ENCODE peak calls at places on chromosome 20, in nine cellular contexts. Y is left lung; U is CD4-positive, CD25-positive, alpha-beta regulatory T cell; C is A549; Z is tibial artery; T is PC-3; G is ovary; S is naive thymus-derived CD4-positive, alpha-beta T cell; E is fibroblast of lung. M is an unnamed sample.

GRCh38 chr20:16518068-16518783 is 55.0 kb downstream of the KIF16B start:
- DNase-seq in Y (no peak), U (peak; percentile 8), C (peak; percentile 69), Z (no peak), T (peak; percentile 78), G (no peak), S (peak; percentile 20), E (peak; percentile 66), M (no peak)

GRCh38 chr20:62427172-62428007 is at the start of gene RBBP8NL:
- DNase-seq in Y (peak; percentile 88), U (no peak), C (no peak), Z (no peak), T (peak; percentile 98), G (no peak), S (no peak), E (no peak), M (no peak)

GRCh38 chr20:51417745-51418529 is 124.6 kb downstream of the NFATC2 start:
- DNase-seq in Y (no peak), U (no peak), C (no peak), Z (no peak), T (no peak), G (no peak), S (no peak), E (no peak), M (no peak)

GRCh38 chr20:62066339-62066982 is 780 bp upstream of the TAF4 start:
- DNase-seq in Y (peak; percentile 62), U (peak; percentile 48), C (peak; percentile 61), Z (no peak), T (peak; percentile 54), G (no peak), S (peak; percentile 46), E (peak; percentile 41), M (peak; percentile 37)

GRCh38 chr20:62134735-62135231 is 8.4 kb downstream of the PSMA7 start:
- DNase-seq in Y (no peak), U (no peak), C (no peak), Z (peak; percentile 65), T (no peak), G (peak; percentile 74), S (no peak), E (peak; percentile 83), M (no peak)

GRCh38 chr20:2922957-2923356 is 49.7 kb downstream of the PTPRA start:
- DNase-seq in Y (no peak), U (no peak), C (no peak), Z (no peak), T (no peak), G (no peak), S (no peak), E (no peak), M (no peak)

GRCh38 chr20:54456423-54456822 is 19.0 kb upstream of the DOK5 start:
- DNase-seq in Y (no peak), U (no peak), C (no peak), Z (no peak), T (peak; percentile 31), G (no peak), S (no peak), E (no peak), M (no peak)

GRCh38 chr20:49889245-49889942 is 25.9 kb downstream of the SPATA2 start:
- DNase-seq in Y (no peak), U (no peak), C (no peak), Z (no peak), T (no peak), G (no peak), S (no peak), E (no peak), M (no peak)

GRCh38 chr20:50224553-50225255 is 34.1 kb downstream of the CEBPB start:
- DNase-seq in Y (peak; percentile 81), U (no peak), C (no peak), Z (peak; percentile 92), T (no peak), G (peak; percentile 91), S (no peak), E (peak; percentile 95), M (no peak)

GRCh38 chr20:36832791-36833190 is 43.1 kb upstream of the TLDC2 start:
- DNase-seq in Y (no peak), U (no peak), C (no peak), Z (no peak), T (no peak), G (no peak), S (no peak), E (no peak), M (no peak)

GRCh38 chr20:5316188-5317158 is at the start of gene PROKR2:
- DNase-seq in Y (no peak), U (no peak), C (no peak), Z (no peak), T (no peak), G (no peak), S (no peak), E (no peak), M (no peak)

GRCh38 chr20:12748359-12748994 is 260.3 kb upstream of the SPTLC3 start:
- DNase-seq in Y (no peak), U (no peak), C (no peak), Z (no peak), T (no peak), G (no peak), S (no peak), E (no peak), M (peak; percentile 69)

GRCh38 chr20:4559106-4559505 is 162.6 kb upstream of the PRND start:
- DNase-seq in Y (no peak), U (no peak), C (no peak), Z (no peak), T (peak; percentile 50), G (no peak), S (no peak), E (peak; percentile 45), M (no peak)

GRCh38 chr20:57567471-57568079 is 6.7 kb downstream of the PCK1 start:
- DNase-seq in Y (no peak), U (no peak), C (no peak), Z (no peak), T (no peak), G (no peak), S (no peak), E (no peak), M (no peak)

DNA sequence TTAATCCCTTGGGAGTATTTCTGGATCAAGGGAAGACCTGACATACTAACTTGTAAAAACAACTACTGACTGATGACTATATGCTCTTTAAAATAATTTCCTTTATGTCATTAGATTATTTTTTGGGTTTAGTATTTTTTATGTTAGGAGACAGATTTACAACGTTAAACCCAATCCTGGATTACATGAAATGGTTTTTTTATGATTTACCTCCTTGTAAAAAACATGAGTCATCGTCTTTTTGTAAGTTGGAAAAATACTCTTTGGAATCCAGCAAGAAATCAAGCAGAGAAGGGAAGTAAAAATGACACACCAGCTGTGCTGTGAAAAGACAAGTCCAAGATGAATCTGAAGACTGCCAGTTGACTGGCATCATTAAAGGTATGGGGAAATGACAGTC is 6.7 kb downstream of the STK4 start:
- DNase-seq in Y (no peak), U (no peak), C (no peak), Z (no peak), T (peak; percentile 80), G (no peak), S (no peak), E (no peak), M (no peak)
- H3K27ac ChIP-seq in Y (no peak overlapping the region), U (peak overlapping the region; percentile 84), C (no peak overlapping the region), Z (no peak overlapping the region), T (peak overlapping the region; percentile 54), G (no peak overlapping the region), S (peak overlapping the region; percentile 50), E (no peak overlapping the region), M (no peak overlapping the region)

GRCh38 chr20:38663660-38664059 is 60.6 kb upstream of the SLC32A1 start:
- DNase-seq in Y (no peak), U (no peak), C (no peak), Z (no peak), T (no peak), G (no peak), S (no peak), E (no peak), M (no peak)
- H3K27ac ChIP-seq in Y (no peak overlapping the region), U (no peak overlapping the region), C (no peak overlapping the region), Z (no peak overlapping the region), T (no peak overlapping the region), G (no peak overlapping the region), S (no peak overlapping the region), E (no peak overlapping the region), M (no peak overlapping the region)

GRCh38 chr20:48839518-48839917 is 11.7 kb upstream of the PREX1 start:
- DNase-seq in Y (no peak), U (no peak), C (no peak), Z (no peak), T (no peak), G (no peak), S (no peak), E (no peak), M (no peak)
- H3K27ac ChIP-seq in Y (no peak overlapping the region), U (no peak overlapping the region), C (no peak overlapping the region), Z (no peak overlapping the region), T (no peak overlapping the region), G (no peak overlapping the region), S (no peak overlapping the region), E (no peak overlapping the region), M (no peak overlapping the region)

GRCh38 chr20:38790210-38791053 is 15.1 kb upstream of the PPP1R16B start:
- DNase-seq in Y (no peak), U (no peak), C (peak; percentile 73), Z (no peak), T (peak; percentile 69), G (no peak), S (no peak), E (peak; percentile 48), M (no peak)

GRCh38 chr20:38789503-38790209 is 15.8 kb upstream of the PPP1R16B start:
- DNase-seq in Y (no peak), U (no peak), C (peak; percentile 59), Z (no peak), T (peak; percentile 65), G (no peak), S (no peak), E (peak; percentile 40), M (no peak)

GRCh38 chr20:38787870-38788269 is 17.6 kb upstream of the PPP1R16B start:
- DNase-seq in Y (no peak), U (no peak), C (no peak), Z (no peak), T (no peak), G (no peak), S (no peak), E (no peak), M (no peak)

GRCh38 chr20:38791940-38792339 is 13.6 kb upstream of the PPP1R16B start:
- DNase-seq in Y (no peak), U (no peak), C (no peak), Z (no peak), T (no peak), G (no peak), S (no peak), E (no peak), M (no peak)

DNA sequence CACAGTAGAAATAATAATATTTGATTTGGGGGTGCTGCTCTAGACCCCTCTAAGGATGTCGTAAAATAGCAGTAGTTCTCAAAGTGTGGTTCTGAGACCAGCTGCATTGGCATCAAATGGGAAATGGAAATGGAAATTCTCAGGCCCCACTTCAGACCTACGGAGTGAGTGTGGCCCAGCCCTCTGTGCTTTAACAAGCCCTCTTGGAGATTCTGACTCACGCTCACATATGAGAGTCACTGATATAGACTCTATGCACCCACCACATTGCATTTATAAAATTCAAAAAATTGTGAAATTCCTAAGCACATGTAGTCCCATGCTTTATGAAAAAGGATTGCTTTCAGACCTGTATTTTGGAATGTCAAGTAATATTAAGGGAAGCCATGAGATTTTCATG is 14.2 kb upstream of the PPP1R16B start:
- DNase-seq in Y (no peak), U (no peak), C (no peak), Z (no peak), T (no peak), G (no peak), S (no peak), E (no peak), M (no peak)
- H3K27ac ChIP-seq in Y (no peak overlapping the region), U (no peak overlapping the region), C (no peak overlapping the region), Z (no peak overlapping the region), T (no peak overlapping the region), G (no peak overlapping the region), S (no peak overlapping the region), E (no peak overlapping the region), M (no peak overlapping the region)

GRCh38 chr20:33192912-33193501 is 24.1 kb upstream of the BPIFA3 start:
- DNase-seq in Y (no peak), U (no peak), C (no peak), Z (no peak), T (no peak), G (no peak), S (no peak), E (no peak), M (no peak)
- H3K27ac ChIP-seq in Y (no peak overlapping the region), U (no peak overlapping the region), C (peak overlapping the region; percentile 8), Z (no peak overlapping the region), T (no peak overlapping the region), G (no peak overlapping the region), S (no peak overlapping the region), E (no peak overlapping the region), M (no peak overlapping the region)